ENCODE peak calls at places on chromosomes 16 and 17, in six cellular contexts. V, R, J, I, B and O are unnamed samples.

GRCh38 chr17:42591411-42591810 is 13.9 kb upstream of the PSMC3IP start:
- DNase-seq in V (no peak), R (no peak), J (no peak), I (no peak), B (no peak), O (no peak)

GRCh38 chr16:57374067-57374534 is 1.8 kb downstream of the CX3CL1 start:
- DNase-seq in V (no peak), R (no peak), J (no peak), I (no peak), B (no peak), O (no peak)

GRCh38 chr17:77616243-77616731 is 342.2 kb upstream of the TNRC6C start:
- DNase-seq in V (no peak), R (no peak), J (no peak), I (no peak), B (no peak), O (no peak)

GRCh38 chr16:56953006-56953405 is 8.7 kb upstream of the CETP start:
- DNase-seq in V (no peak), R (no peak), J (no peak), I (no peak), B (peak; percentile 46), O (no peak)

GRCh38 chr16:87410958-87411357 is 18.8 kb downstream of the MAP1LC3B start:
- DNase-seq in V (no peak), R (no peak), J (no peak), I (no peak), B (no peak), O (no peak)

GRCh38 chr17:74682442-74683190 is 30.1 kb downstream of the CD300LF start:
- DNase-seq in V (no peak), R (no peak), J (no peak), I (no peak), B (no peak), O (no peak)

GRCh38 chr17:29838961-29839360 is 91.1 kb downstream of the SSH2 start:
- DNase-seq in V (no peak), R (peak; percentile 31), J (no peak), I (no peak), B (no peak), O (peak; percentile 63)

GRCh38 chr16:55274391-55274790 is 49.6 kb upstream of the IRX6 start:
- DNase-seq in V (no peak), R (no peak), J (no peak), I (no peak), B (no peak), O (no peak)

GRCh38 chr17:70855401-70856054 is 686.2 kb downstream of the KCNJ2 start:
- DNase-seq in V (no peak), R (no peak), J (no peak), I (no peak), B (no peak), O (no peak)

GRCh38 chr16:77937473-77938195 is 84.7 kb upstream of the CLEC3A start:
- DNase-seq in V (no peak), R (no peak), J (no peak), I (no peak), B (no peak), O (no peak)

GRCh38 chr16:56744996-56745640 is 15.2 kb downstream of the NUP93 start:
- DNase-seq in V (no peak), R (peak; percentile 25), J (no peak), I (no peak), B (no peak), O (no peak)

GRCh38 chr16:80580109-80580832 is 39.5 kb downstream of the DYNLRB2 start:
- DNase-seq in V (peak; percentile 53), R (no peak), J (no peak), I (no peak), B (no peak), O (no peak)

GRCh38 chr16:30009990-30010816 is 624 bp downstream of the DOC2A start:
- DNase-seq in V (no peak), R (no peak), J (no peak), I (no peak), B (no peak), O (no peak)

GRCh38 chr17:4480929-4481898 is 17.5 kb upstream of the SPNS2 start:
- DNase-seq in V (peak; percentile 31), R (peak; percentile 61), J (no peak), I (no peak), B (peak; percentile 27), O (no peak)

GRCh38 chr16:732936-733335 is 6.0 kb downstream of the HAGHL start:
- DNase-seq in V (no peak), R (no peak), J (no peak), I (no peak), B (no peak), O (no peak)

GRCh38 chr17:43778337-43779144 is at the start of gene DUSP3:
- DNase-seq in V (peak; percentile 70), R (peak; percentile 98), J (peak; percentile 83), I (peak; percentile 82), B (peak; percentile 98), O (peak; percentile 75)

GRCh38 chr17:37094391-37094790 is 145.6 kb downstream of the AATF start:
- DNase-seq in V (no peak), R (no peak), J (no peak), I (no peak), B (no peak), O (no peak)

GRCh38 chr16:78955206-78955605 is 645.3 kb downstream of the MAF start:
- DNase-seq in V (no peak), R (no peak), J (no peak), I (no peak), B (no peak), O (no peak)

GRCh38 chr16:23784811-23785447 is 30.1 kb downstream of the CHP2 start:
- DNase-seq in V (no peak), R (no peak), J (no peak), I (no peak), B (no peak), O (no peak)

GRCh38 chr16:1466968-1467521 is 7.8 kb downstream of the CLCN7 start:
- DNase-seq in V (no peak), R (no peak), J (no peak), I (no peak), B (no peak), O (peak; percentile 37)

GRCh38 chr16:27242868-27243590 is 25.5 kb downstream of the NSMCE1 start:
- DNase-seq in V (peak; percentile 35), R (no peak), J (peak; percentile 73), I (no peak), B (no peak), O (no peak)

GRCh38 chr17:74271902-74272563 is 2.0 kb upstream of the DNAI2 start:
- DNase-seq in V (no peak), R (no peak), J (no peak), I (no peak), B (no peak), O (no peak)

GRCh38 chr17:76136276-76137025 is 4.6 kb downstream of the FOXJ1 start:
- DNase-seq in V (no peak), R (no peak), J (no peak), I (no peak), B (no peak), O (peak; percentile 78)

GRCh38 chr17:41689497-41690299 is 1.0 kb downstream of the EIF1 start:
- DNase-seq in V (peak; percentile 42), R (peak; percentile 70), J (no peak), I (no peak), B (no peak), O (peak; percentile 70)

GRCh38 chr17:70405492-70406220 is 236.3 kb downstream of the KCNJ2 start:
- DNase-seq in V (no peak), R (peak; percentile 39), J (peak; percentile 46), I (no peak), B (no peak), O (no peak)

GRCh38 chr16:84518804-84519341 is 14.4 kb upstream of the MEAK7 start:
- DNase-seq in V (peak; percentile 67), R (no peak), J (no peak), I (no peak), B (no peak), O (no peak)

GRCh38 chr17:73955616-73956015 is 247.9 kb upstream of the RPL38 start:
- DNase-seq in V (no peak), R (no peak), J (no peak), I (no peak), B (no peak), O (no peak)

GRCh38 chr17:6172642-6173330 is 102.6 kb downstream of the WSCD1 start:
- DNase-seq in V (no peak), R (no peak), J (no peak), I (no peak), B (no peak), O (no peak)

GRCh38 chr17:32341141-32341856 is 674 bp downstream of the C17orf75 start:
- DNase-seq in V (peak; percentile 51), R (peak; percentile 41), J (no peak), I (no peak), B (no peak), O (no peak)

GRCh38 chr16:81817789-81818304 is 38.8 kb downstream of the PLCG2 start:
- DNase-seq in V (no peak), R (no peak), J (no peak), I (no peak), B (no peak), O (no peak)

GRCh38 chr17:62696726-62697490 is 69.4 kb downstream of the MRC2 start:
- DNase-seq in V (no peak), R (no peak), J (no peak), I (no peak), B (peak; percentile 56), O (no peak)